ENCODE peak calls at places on chromosomes 5 and 9, in six cellular contexts. K is sigmoid colon, H is GM06990, Y is mammary epithelial cell, O is psoas muscle, E is WERI-Rb-1. L is an unnamed sample.
A peak's percentile ranks its signal among the peaks of the same experiment; 100 is the strongest.

GRCh38 chr5:76391014-76391413 is 12.1 kb upstream of the IQGAP2 start:
- DNase-seq in E (no peak), Y (no peak), H (no peak), K (no peak), O (no peak), L (no peak)

GRCh38 chr5:173727839-173728778 is 111.7 kb upstream of the BOD1 start:
- DNase-seq in K (no peak), H (no peak), E (no peak), Y (no peak), O (no peak), L (no peak)

GRCh38 chr9:128635266-128636023 is 21.2 kb downstream of the DYNC2I2 start:
- DNase-seq in H (no peak), K (peak; percentile 92), O (peak; percentile 91), Y (peak; percentile 95), E (peak; percentile 80), L (peak; percentile 82)

GRCh38 chr5:127898551-127899213 is 184.9 kb upstream of the SLC12A2 start:
- DNase-seq in E (no peak), K (no peak), O (no peak), Y (peak; percentile 50), H (no peak), L (no peak)

GRCh38 chr5:95241635-95242034 is 43.3 kb downstream of the MCTP1 start:
- DNase-seq in K (no peak), Y (no peak), O (no peak), E (no peak), H (peak; percentile 9), L (no peak)

GRCh38 chr5:59005934-59006701 is 423.2 kb downstream of the RAB3C start:
- DNase-seq in E (no peak), O (no peak), K (no peak), H (no peak), Y (no peak), L (no peak)

GRCh38 chr5:179792612-179793469 is 945 bp upstream of the LTC4S start:
- DNase-seq in E (no peak), O (no peak), K (peak; percentile 71), Y (no peak), H (no peak), L (no peak)

GRCh38 chr5:142446131-142446959 is 121.5 kb upstream of the SPRY4 start:
- DNase-seq in K (no peak), O (no peak), H (no peak), Y (no peak), E (no peak), L (peak; percentile 28)

GRCh38 chr5:170747851-170748250 is 35.7 kb upstream of the GABRP start:
- DNase-seq in K (no peak), Y (no peak), O (no peak), H (no peak), E (peak; percentile 45), L (no peak)

GRCh38 chr5:72541501-72542235 is 34.5 kb upstream of the ZNF366 start:
- DNase-seq in K (no peak), O (peak; percentile 60), E (no peak), H (no peak), Y (no peak), L (no peak)

GRCh38 chr5:113043491-113043931 is 66.9 kb downstream of the DCP2 start:
- DNase-seq in O (peak; percentile 59), Y (no peak), H (no peak), E (no peak), K (no peak), L (no peak)

GRCh38 chr9:134358968-134359319 is 32.7 kb downstream of the RXRA start:
- DNase-seq in E (no peak), H (no peak), K (no peak), O (no peak), Y (no peak), L (no peak)

GRCh38 chr5:39052141-39052540 is 22.1 kb downstream of the RICTOR start:
- DNase-seq in O (no peak), E (no peak), H (no peak), Y (no peak), K (no peak), L (no peak)

GRCh38 chr9:134768332-134769083 is 112.1 kb upstream of the FCN2 start:
- DNase-seq in K (peak; percentile 83), E (no peak), H (no peak), O (peak; percentile 82), Y (no peak), L (peak; percentile 32)

GRCh38 chr5:142428036-142428772 is 103.4 kb upstream of the SPRY4 start:
- DNase-seq in H (no peak), K (no peak), O (no peak), Y (no peak), E (peak; percentile 33), L (no peak)

GRCh38 chr5:159022178-159022556 is 77.5 kb downstream of the EBF1 start:
- DNase-seq in K (peak; percentile 75), H (no peak), O (peak; percentile 52), E (peak; percentile 72), Y (no peak), L (peak; percentile 71)

GRCh38 chr9:106745457-106745856 is 117.5 kb upstream of the ZNF462 start:
- DNase-seq in O (no peak), Y (peak; percentile 37), E (no peak), H (no peak), K (no peak), L (no peak)

GRCh38 chr5:93196986-93197385 is 384.0 kb downstream of the NR2F1-AS1 start:
- DNase-seq in H (no peak), Y (no peak), O (no peak), E (no peak), K (no peak), L (no peak)

GRCh38 chr9:128011071-128011817 is 30.5 kb upstream of the EEIG1 start:
- DNase-seq in Y (no peak), O (no peak), E (no peak), K (no peak), H (no peak), L (no peak)

GRCh38 chr9:3954950-3955670 is 344.8 kb downstream of the GLIS3 start:
- DNase-seq in O (no peak), Y (no peak), K (no peak), H (no peak), E (no peak), L (no peak)

GRCh38 chr5:151213803-151214613 is 9.9 kb downstream of the CCDC69 start:
- DNase-seq in E (no peak), H (peak; percentile 91), O (peak; percentile 89), K (peak; percentile 91), Y (no peak), L (peak; percentile 89)

GRCh38 chr5:65774346-65774745 is 52.3 kb downstream of the NLN start:
- DNase-seq in O (no peak), H (no peak), K (no peak), E (no peak), Y (peak; percentile 86), L (no peak)

GRCh38 chr9:69204869-69205268 is 30.8 kb downstream of the TJP2 start:
- DNase-seq in Y (peak; percentile 37), O (no peak), H (no peak), K (peak; percentile 70), E (no peak), L (no peak)

GRCh38 chr5:6710551-6711318 is 2.5 kb upstream of the TENT4A start:
- DNase-seq in H (no peak), Y (no peak), O (no peak), K (no peak), E (no peak), L (no peak)

GRCh38 chr5:6713274-6714181 is at the start of gene TENT4A:
- DNase-seq in E (no peak), Y (no peak), O (peak; percentile 78), H (no peak), K (no peak), L (peak; percentile 76)

GRCh38 chr5:6712582-6713273 is 504 bp upstream of the TENT4A start:
- DNase-seq in Y (peak; percentile 96), E (peak; percentile 99), H (peak; percentile 99), K (peak; percentile 98), O (peak; percentile 99), L (peak; percentile 98)

GRCh38 chr5:6711409-6712135 is 1.7 kb upstream of the TENT4A start:
- DNase-seq in H (no peak), K (no peak), E (no peak), O (no peak), Y (no peak), L (no peak)

GRCh38 chr5:6712136-6712581 is 1.1 kb upstream of the TENT4A start:
- DNase-seq in O (peak; percentile 75), K (peak; percentile 80), H (peak; percentile 80), E (peak; percentile 65), Y (peak; percentile 51), L (peak; percentile 80)
- TF ChIP-seq CTCF in O (no peak), K (no peak), H (peak; percentile 6), E (peak; percentile 16), Y (no peak), L (no peak)

GRCh38 chr9:88995205-88995604 is 3.9 kb downstream of the S1PR3 start:
- DNase-seq in K (no peak), Y (no peak), H (no peak), E (no peak), O (no peak), L (no peak)
- H3K36me3 ChIP-seq in K (no peaks in the 10 kb centered on the region), Y (no peaks in the 10 kb centered on the region), H (no peaks in the 10 kb centered on the region), E (no peaks in the 10 kb centered on the region), O (no peaks in the 10 kb centered on the region), L (peaks cover 11% of the 10 kb centered on the region)

GRCh38 chr5:153658151-153658550 is 167.7 kb downstream of the GRIA1 start:
- DNase-seq in E (no peak), K (no peak), H (no peak), O (no peak), Y (no peak), L (no peak)

GRCh38 chr5:153654892-153655520 is 164.5 kb downstream of the GRIA1 start:
- DNase-seq in Y (peak; percentile 19), H (no peak), O (no peak), E (no peak), K (no peak), L (no peak)

GRCh38 chr5:153659337-153659736 is 168.9 kb downstream of the GRIA1 start:
- DNase-seq in H (no peak), K (no peak), E (no peak), O (no peak), Y (peak; percentile 42), L (no peak)

GRCh38 chr5:153658606-153659005 is 168.1 kb downstream of the GRIA1 start:
- DNase-seq in Y (no peak), H (no peak), O (no peak), K (no peak), E (no peak), L (no peak)

GRCh38 chr5:153654444-153654843 is 164.0 kb downstream of the GRIA1 start:
- DNase-seq in O (no peak), Y (peak; percentile 80), H (no peak), E (no peak), K (no peak), L (no peak)
- TF ChIP-seq CTCF in O (no peak), Y (no peak), H (no peak), E (no peak), K (no peak), L (no peak)

GRCh38 chr5:156414381-156414780 is 87.4 kb downstream of the SGCD start:
- DNase-seq in Y (no peak), O (no peak), E (no peak), K (no peak), H (no peak), L (no peak)

GRCh38 chr5:156411957-156412356 is 85.0 kb downstream of the SGCD start:
- DNase-seq in O (no peak), K (no peak), E (no peak), H (no peak), Y (no peak), L (no peak)

GRCh38 chr5:156406023-156406422 is 79.1 kb downstream of the SGCD start:
- DNase-seq in Y (no peak), H (no peak), E (no peak), K (no peak), O (no peak), L (no peak)

GRCh38 chr5:156411131-156411727 is 84.3 kb downstream of the SGCD start:
- DNase-seq in O (no peak), K (no peak), Y (no peak), H (no peak), E (no peak), L (no peak)

GRCh38 chr5:156409834-156410233 is 82.9 kb downstream of the SGCD start:
- DNase-seq in K (no peak), O (no peak), Y (no peak), E (no peak), H (no peak), L (no peak)
- H3K36me3 ChIP-seq in K (no peaks in the 10 kb centered on the region), O (no peaks in the 10 kb centered on the region), Y (no peaks in the 10 kb centered on the region), E (no peaks in the 10 kb centered on the region), H (no peaks in the 10 kb centered on the region), L (no peaks in the 10 kb centered on the region)